ENCODE peak calls at places on chromosomes 2 and 18, in nine cellular contexts. S, D, Y, P, W, H, J, E and C are unnamed samples.

GRCh38 chr18:45365835-45366234 is 249.4 kb upstream of the SLC14A2 start:
- DNase-seq in S (no peak), D (no peak), Y (no peak), P (no peak), W (no peak), H (no peak), J (no peak), E (no peak), C (no peak)

GRCh38 chr2:50649626-50650397 is 382.1 kb downstream of the NRXN1 start:
- DNase-seq in S (no peak), D (no peak), Y (no peak), P (no peak), W (no peak), H (no peak), J (no peak), E (no peak), C (no peak)

GRCh38 chr18:45517181-45517741 is 98.0 kb upstream of the SLC14A2 start:
- DNase-seq in S (no peak), D (no peak), Y (no peak), P (no peak), W (no peak), H (no peak), J (no peak), E (no peak), C (no peak)

GRCh38 chr18:47883771-47884413 is 46.6 kb downstream of the SMAD2 start:
- DNase-seq in S (no peak), D (no peak), Y (no peak), P (no peak), W (no peak), H (no peak), J (no peak), E (no peak), C (no peak)

GRCh38 chr2:13597176-13597575 is 880.4 kb downstream of the TRIB2 start:
- DNase-seq in S (no peak), D (no peak), Y (no peak), P (no peak), W (no peak), H (no peak), J (no peak), E (no peak), C (no peak)

GRCh38 chr2:3280683-3281520 is 96.7 kb downstream of the EIPR1 start:
- DNase-seq in S (no peak), D (no peak), Y (no peak), P (no peak), W (no peak), H (no peak), J (no peak), E (no peak), C (no peak)

GRCh38 chr18:73908323-73908722 is 239.3 kb downstream of the FBXO15 start:
- DNase-seq in S (no peak), D (peak; percentile 76), Y (no peak), P (no peak), W (no peak), H (no peak), J (no peak), E (no peak), C (no peak)

GRCh38 chr18:71994273-71994672 is 549.9 kb downstream of the CBLN2 start:
- DNase-seq in S (no peak), D (no peak), Y (no peak), P (no peak), W (no peak), H (no peak), J (no peak), E (no peak), C (no peak)

GRCh38 chr2:43201497-43201896 is 24.9 kb downstream of the ZFP36L2 start:
- DNase-seq in S (no peak), D (no peak), Y (no peak), P (no peak), W (no peak), H (no peak), J (no peak), E (no peak), C (peak; percentile 77)

GRCh38 chr18:13797157-13797611 is 26.8 kb upstream of the MC5R start:
- DNase-seq in S (no peak), D (no peak), Y (no peak), P (no peak), W (peak; percentile 7), H (no peak), J (no peak), E (no peak), C (no peak)

GRCh38 chr2:20052229-20052871 is 922 bp upstream of the LAPTM4A start:
- DNase-seq in S (peak; percentile 28), D (peak; percentile 15), Y (peak; percentile 48), P (no peak), W (peak; percentile 66), H (no peak), J (no peak), E (no peak), C (no peak)

GRCh38 chr2:20050104-20050711 is 1.2 kb downstream of the LAPTM4A start:
- DNase-seq in S (no peak), D (peak; percentile 9), Y (no peak), P (no peak), W (peak; percentile 18), H (peak; percentile 36), J (peak; percentile 49), E (peak; percentile 30), C (peak; percentile 52)

GRCh38 chr2:20051518-20052228 is at the start of gene LAPTM4A:
- DNase-seq in S (peak; percentile 99), D (peak; percentile 100), Y (peak; percentile 99), P (peak; percentile 100), W (peak; percentile 100), H (peak; percentile 98), J (peak; percentile 99), E (peak; percentile 98), C (peak; percentile 99)

GRCh38 chr2:20050712-20051517 is 513 bp downstream of the LAPTM4A start:
- DNase-seq in S (peak; percentile 47), D (peak; percentile 73), Y (peak; percentile 32), P (no peak), W (peak; percentile 81), H (peak; percentile 70), J (no peak), E (peak; percentile 54), C (peak; percentile 36)

DNA sequence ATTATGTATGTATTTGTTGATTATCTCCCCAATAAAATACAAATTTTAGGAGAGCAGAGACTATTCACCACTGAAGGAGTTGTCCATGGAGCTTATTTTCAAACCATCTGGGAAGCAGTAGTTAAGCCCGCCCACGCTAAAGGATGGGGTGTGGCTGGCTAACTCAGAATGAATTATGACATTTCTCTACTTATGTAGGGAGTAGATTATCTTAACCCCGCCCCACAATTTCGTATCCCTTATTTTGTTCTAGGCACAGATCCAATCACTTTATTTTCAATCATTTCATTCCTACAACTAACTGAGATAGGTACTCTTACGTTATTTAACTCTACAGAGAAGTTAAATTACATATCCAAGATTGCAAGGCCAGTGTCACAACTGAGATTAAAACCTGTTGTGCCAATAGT is 1.4 kb upstream of the LAPTM4A start:
- DNase-seq in S (peak; percentile 81), D (peak; percentile 20), Y (no peak), P (peak; percentile 57), W (no peak), H (peak; percentile 83), J (no peak), E (peak; percentile 63), C (no peak)
- TF ChIP-seq REST in S (no peak), D (no peak), Y (no peak), P (no peak), W (no peak), H (no peak), J (no peak), E (no peak), C (no peak)

DNA sequence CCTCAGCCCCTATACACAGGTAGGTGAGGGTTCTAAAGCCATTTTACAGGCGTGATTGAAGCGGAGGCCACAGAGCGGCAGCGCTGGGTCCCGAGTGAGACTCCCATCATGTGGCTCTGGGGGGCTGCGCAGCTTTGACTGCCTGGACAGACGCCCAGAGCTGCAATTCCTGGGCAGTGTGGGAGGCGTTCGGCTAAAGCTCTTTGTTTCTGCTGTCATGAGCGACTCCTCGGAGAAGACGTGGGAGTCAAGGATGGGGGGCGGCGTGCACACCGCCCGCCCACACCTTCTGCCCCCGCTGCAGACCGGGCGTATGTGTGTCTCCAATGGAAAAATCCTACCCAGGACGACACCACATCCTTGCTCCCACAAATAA is 867 bp upstream of the LBH start:
- DNase-seq in S (no peak), D (peak; percentile 47), Y (no peak), P (no peak), W (no peak), H (peak; percentile 59), J (no peak), E (peak; percentile 80), C (no peak)
- TF ChIP-seq REST in S (no peak), D (no peak), Y (no peak), P (no peak), W (no peak), H (no peak), J (no peak), E (no peak), C (no peak)

GRCh38 chr2:85401844-85402243 is 8.3 kb downstream of the CAPG start:
- DNase-seq in S (no peak), D (no peak), Y (no peak), P (no peak), W (no peak), H (no peak), J (no peak), E (no peak), C (peak; percentile 49)
- TF ChIP-seq REST in S (no peak), D (no peak), Y (no peak), P (no peak), W (no peak), H (no peak), J (no peak), E (no peak), C (peak; percentile 18)

GRCh38 chr2:18545384-18545783 is 15.1 kb downstream of the RDH14 start:
- DNase-seq in S (no peak), D (no peak), Y (no peak), P (no peak), W (no peak), H (no peak), J (no peak), E (no peak), C (no peak)
- TF ChIP-seq REST in S (no peak), D (no peak), Y (no peak), P (no peak), W (no peak), H (no peak), J (no peak), E (no peak), C (no peak)

GRCh38 chr18:26654173-26655009 is 106.0 kb upstream of the KCTD1 start:
- DNase-seq in S (no peak), D (no peak), Y (no peak), P (no peak), W (no peak), H (no peak), J (no peak), E (no peak), C (no peak)

GRCh38 chr18:26655010-26655613 is 106.8 kb upstream of the KCTD1 start:
- DNase-seq in S (no peak), D (no peak), Y (no peak), P (no peak), W (no peak), H (no peak), J (no peak), E (no peak), C (no peak)

GRCh38 chr18:26656944-26657536 is 108.7 kb upstream of the KCTD1 start:
- DNase-seq in S (peak; percentile 35), D (peak; percentile 79), Y (no peak), P (no peak), W (peak; percentile 6), H (no peak), J (no peak), E (peak; percentile 80), C (no peak)

GRCh38 chr18:26656401-26656943 is 108.1 kb upstream of the KCTD1 start:
- DNase-seq in S (no peak), D (no peak), Y (no peak), P (no peak), W (no peak), H (no peak), J (no peak), E (peak; percentile 67), C (no peak)

GRCh38 chr18:26655614-26656400 is 107.5 kb upstream of the KCTD1 start:
- DNase-seq in S (peak; percentile 31), D (peak; percentile 86), Y (no peak), P (no peak), W (no peak), H (no peak), J (no peak), E (peak; percentile 81), C (no peak)
- TF ChIP-seq REST in S (no peak), D (no peak), Y (no peak), P (no peak), W (no peak), H (no peak), J (no peak), E (no peak), C (no peak)